ENCODE peak calls at places on chromosomes 6 and 20, in nine cellular contexts. N is AG10803, D is right atrium auricular region, P is body of pancreas, E is ovary, F is A549, X is lung, A is OCI-LY7, T is choroid plexus epithelial cell. U is an unnamed sample.

GRCh38 chr6:109892451-109893435 is 85.4 kb upstream of the GPR6 start:
- DNase-seq in X (peak), T (no peak), E (no peak), A (no peak), D (no peak), P (peak), N (no peak), F (no peak), U (peak)

GRCh38 chr20:58753929-58754551 is 61.4 kb downstream of the NPEPL1 start:
- DNase-seq in P (no peak), X (peak), F (no peak), N (no peak), E (no peak), T (no peak), A (no peak), D (peak), U (no peak)

GRCh38 chr20:23926526-23926880 is 47.0 kb upstream of the CST5 start:
- DNase-seq in D (no peak), X (no peak), F (no peak), N (no peak), P (no peak), T (no peak), A (no peak), E (no peak), U (no peak)

GRCh38 chr6:56334937-56335336 is 87.6 kb upstream of the COL21A1 start:
- DNase-seq in T (peak), A (no peak), X (no peak), N (peak), F (no peak), E (no peak), D (no peak), P (no peak), U (peak)

GRCh38 chr6:134223761-134224445 is 94.0 kb downstream of the SGK1 start:
- DNase-seq in D (no peak), F (no peak), N (peak), E (no peak), P (no peak), T (no peak), A (no peak), X (no peak), U (no peak)

GRCh38 chr20:13221673-13222318 is 722 bp downstream of the ISM1 start:
- DNase-seq in E (no peak), N (peak), T (peak), X (peak), D (no peak), A (no peak), P (peak), F (peak), U (peak)

GRCh38 chr6:140956567-140957306 is 1176.0 kb upstream of the GJE1 start:
- DNase-seq in T (peak), A (no peak), P (no peak), D (no peak), E (no peak), N (peak), F (no peak), X (no peak), U (peak)

GRCh38 chr6:27617700-27618689 is 145.1 kb upstream of the ZNF184 start:
- DNase-seq in D (no peak), N (peak), E (no peak), P (no peak), X (no peak), F (peak), A (no peak), T (peak), U (peak)

GRCh38 chr6:33620584-33621395 is at the start of gene ITPR3:
- DNase-seq in E (peak), P (peak), X (peak), F (peak), N (peak), D (no peak), A (peak), T (peak), U (peak)

GRCh38 chr20:49603209-49603627 is 35.3 kb upstream of the PTGIS start:
- DNase-seq in N (peak), D (no peak), A (peak), P (peak), F (no peak), T (peak), E (no peak), X (no peak), U (no peak)

GRCh38 chr6:30075094-30075986 is at the start of gene RNF39:
- DNase-seq in X (peak), A (no peak), P (no peak), F (no peak), D (no peak), T (no peak), N (no peak), E (peak), U (peak)

GRCh38 chr20:41047975-41048305 is 19.3 kb downstream of the TOP1 start:
- DNase-seq in A (peak), T (peak), N (peak), E (no peak), F (no peak), D (no peak), P (no peak), X (no peak), U (no peak)

GRCh38 chr20:59124326-59125029 is 39.1 kb upstream of the ZNF831 start:
- DNase-seq in X (no peak), F (no peak), P (peak), D (no peak), E (no peak), T (no peak), N (no peak), A (peak), U (no peak)

GRCh38 chr6:166304106-166304505 is 4.1 kb downstream of the PRR18 start:
- DNase-seq in N (no peak), T (no peak), X (no peak), F (no peak), P (no peak), D (no peak), A (no peak), E (no peak), U (no peak)

GRCh38 chr6:119881416-119881815 is 531.9 kb upstream of the MAN1A1 start:
- DNase-seq in P (no peak), A (no peak), D (no peak), X (no peak), N (peak), T (no peak), E (no peak), F (no peak), U (peak)

GRCh38 chr6:124741341-124741740 is 220.9 kb upstream of the RNF217 start:
- DNase-seq in N (no peak), E (no peak), F (no peak), P (no peak), T (no peak), A (no peak), X (no peak), D (no peak), U (peak)

GRCh38 chr6:30711758-30712380 is 5.2 kb downstream of the MDC1 start:
- DNase-seq in A (no peak), T (no peak), F (no peak), N (no peak), P (no peak), D (no peak), E (no peak), X (no peak), U (no peak)

GRCh38 chr6:108562503-108562993 is 1.8 kb downstream of the FOXO3 start:
- DNase-seq in F (peak), P (peak), D (peak), T (peak), N (peak), X (peak), A (no peak), E (peak), U (peak)

GRCh38 chr6:69097948-69098347 is 462.9 kb downstream of the ADGRB3 start:
- DNase-seq in F (no peak), E (no peak), A (no peak), N (no peak), X (no peak), T (no peak), D (no peak), P (no peak), U (no peak)

GRCh38 chr6:2038096-2038495 is 207.3 kb downstream of the GMDS start:
- DNase-seq in D (no peak), X (no peak), A (no peak), F (no peak), N (no peak), P (no peak), E (no peak), T (peak), U (no peak)

GRCh38 chr6:111658445-111659154 is 52.9 kb upstream of the TRAF3IP2 start:
- DNase-seq in E (no peak), X (no peak), F (no peak), T (peak), A (no peak), N (peak), P (no peak), D (no peak), U (peak)

GRCh38 chr6:158861686-158862381 is 42.7 kb upstream of the EZR start:
- DNase-seq in A (no peak), X (no peak), P (peak), F (no peak), D (no peak), E (no peak), T (peak), N (no peak), U (peak)

GRCh38 chr6:43846556-43846955 is 76.5 kb downstream of the VEGFA start:
- DNase-seq in E (no peak), A (no peak), D (no peak), F (no peak), N (no peak), X (no peak), T (peak), P (no peak), U (no peak)

GRCh38 chr6:162198925-162199324 is 528.6 kb downstream of the PRKN start:
- DNase-seq in E (no peak), N (no peak), X (no peak), F (no peak), D (no peak), T (peak), A (no peak), P (no peak), U (no peak)
- TF ChIP-seq CTCF in E (no peak), N (peak), X (no peak), F (no peak), D (no peak), T (peak), A (peak), P (peak), U (no peak)

GRCh38 chr20:62643521-62644043 is 1.3 kb downstream of the SLCO4A1 start:
- DNase-seq in P (no peak), E (no peak), F (no peak), A (no peak), X (no peak), N (no peak), D (no peak), T (no peak), U (no peak)

GRCh38 chr20:62645613-62646012 is 3.3 kb downstream of the SLCO4A1 start:
- DNase-seq in D (no peak), E (no peak), A (no peak), F (no peak), N (no peak), X (no peak), T (no peak), P (no peak), U (no peak)

GRCh38 chr20:62644044-62644795 is 1.9 kb downstream of the SLCO4A1 start:
- DNase-seq in X (no peak), A (no peak), T (no peak), P (no peak), E (no peak), N (no peak), F (no peak), D (no peak), U (peak)

GRCh38 chr20:62646851-62647520 is 4.7 kb downstream of the SLCO4A1 start:
- DNase-seq in N (no peak), D (no peak), E (no peak), A (peak), P (peak), F (no peak), T (no peak), X (no peak), U (peak)

GRCh38 chr20:62644802-62645496 is 2.6 kb downstream of the SLCO4A1 start:
- DNase-seq in E (no peak), A (no peak), T (no peak), N (no peak), X (no peak), D (no peak), P (no peak), F (no peak), U (peak)
- H3K4me3 ChIP-seq in E (no peak), A (no peak), T (no peak), N (no peak), X (no peak), D (peak), P (no peak), F (no peak), U (no peak)

GRCh38 chr6:39933669-39934059 is 598 bp downstream of the MOCS1 start:
- DNase-seq in A (no peak), N (no peak), X (no peak), D (no peak), F (no peak), E (no peak), T (no peak), P (no peak), U (no peak)
- TF ChIP-seq CTCF in A (no peak), N (no peak), X (no peak), D (no peak), F (no peak), E (no peak), T (no peak), P (no peak), U (no peak)

GRCh38 chr6:35776364-35777215 is at the start of gene CLPSL2:
- DNase-seq in X (no peak), F (peak), E (no peak), T (no peak), P (peak), A (no peak), N (no peak), D (no peak), U (no peak)
- H3K4me3 ChIP-seq in X (no peak), F (peak), E (peak), T (peak), P (peak), A (no peak), N (peak), D (peak), U (no peak)

U was measured in epithelial cell of esophagus.